ENCODE peak calls at places on chromosomes 1 and 21, in five cellular contexts. Y is dorsolateral prefrontal cortex, W is ovary, Z is psoas muscle, F is esophagus muscularis mucosa. L is an unnamed sample.

GRCh38 chr1:6917067-6917466 is 131.8 kb downstream of the CAMTA1 start:
- DNase-seq in Y (no peak), Z (no peak), F (no peak), W (no peak), L (no peak)

GRCh38 chr1:17207966-17208418 is 3.1 kb downstream of the PADI1 start:
- DNase-seq in Y (no peak), W (no peak), Z (no peak), F (no peak), L (no peak)

GRCh38 chr1:56803561-56804156 is 15.5 kb downstream of the FYB2 start:
- DNase-seq in Y (no peak), Z (no peak), F (no peak), W (no peak), L (no peak)

GRCh38 chr21:16243396-16243795 is 513.6 kb downstream of the USP25 start:
- DNase-seq in Z (no peak), W (no peak), Y (no peak), F (no peak), L (no peak)

GRCh38 chr1:156930483-156930882 is 10.1 kb downstream of the LRRC71 start:
- DNase-seq in Z (no peak), Y (no peak), W (no peak), F (no peak), L (no peak)

GRCh38 chr1:201044119-201044518 is 20.6 kb upstream of the KIF21B start:
- DNase-seq in F (no peak), W (no peak), Z (no peak), Y (no peak), L (no peak)

GRCh38 chr1:24009406-24009805 is 29.3 kb upstream of the SRSF10 start:
- DNase-seq in Z (no peak), Y (no peak), W (no peak), F (no peak), L (no peak)

GRCh38 chr1:234722904-234723588 is 113.1 kb upstream of the IRF2BP2 start:
- DNase-seq in W (peak), Z (peak), Y (peak), F (peak), L (peak)

GRCh38 chr1:226717256-226717909 is 21.7 kb downstream of the ITPKB start:
- DNase-seq in Y (no peak), W (no peak), F (no peak), Z (no peak), L (no peak)

GRCh38 chr21:36113647-36114428 is 21.0 kb upstream of the CBR3 start:
- DNase-seq in Y (no peak), W (no peak), F (no peak), Z (no peak), L (no peak)

GRCh38 chr21:25898671-25899070 is 163.9 kb downstream of the GABPA start:
- DNase-seq in W (no peak), F (no peak), Y (no peak), Z (no peak), L (no peak)

GRCh38 chr1:117753652-117754051 is 147.8 kb downstream of the TENT5C start:
- DNase-seq in W (no peak), Y (no peak), F (no peak), Z (no peak), L (no peak)

GRCh38 chr1:10730985-10731384 is 65.5 kb downstream of the CASZ1 start:
- DNase-seq in F (no peak), W (no peak), Z (no peak), Y (no peak), L (no peak)

GRCh38 chr1:78176448-78176847 is 130.7 kb downstream of the GIPC2 start:
- DNase-seq in W (no peak), F (no peak), Z (no peak), Y (no peak), L (no peak)
- H3K4me3 ChIP-seq in W (no peak), F (no peak), Z (no peak), Y (no peak), L (no peak)

DNA sequence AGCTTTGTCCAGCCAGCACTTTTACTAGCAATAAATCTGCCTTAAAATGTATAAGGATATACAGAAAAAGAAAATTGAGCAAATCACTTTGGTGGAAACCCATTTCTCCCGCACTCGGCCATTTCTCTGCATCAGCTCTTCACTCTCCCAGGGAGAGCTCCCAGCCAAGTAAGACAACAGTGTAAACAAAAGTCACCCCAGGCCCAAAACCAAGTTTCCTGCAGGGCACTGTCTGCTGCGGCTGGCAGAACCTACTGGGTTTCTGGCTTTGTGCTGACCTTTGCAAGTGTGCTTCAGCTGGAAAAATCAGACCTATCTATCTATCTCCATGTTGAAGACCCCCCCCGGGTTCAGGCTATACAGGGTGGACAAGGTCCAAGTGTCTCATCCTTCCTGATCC is 476.7 kb upstream of the CAMK1G start:
- DNase-seq in F (no peak), Z (no peak), W (no peak), Y (no peak), L (no peak)
- H3K27ac ChIP-seq in F (no peak), Z (no peak), W (no peak), Y (peak), L (no peak)

GRCh38 chr1:161723459-161724149 is 2.3 kb downstream of the FCRLB start:
- DNase-seq in F (no peak), W (no peak), Y (no peak), Z (no peak), L (no peak)

GRCh38 chr1:161726631-161727342 is 5.4 kb downstream of the FCRLB start:
- DNase-seq in F (peak), Z (peak), W (peak), Y (peak), L (peak)

GRCh38 chr1:161727343-161727924 is 6.1 kb downstream of the FCRLB start:
- DNase-seq in F (no peak), W (no peak), Z (no peak), Y (no peak), L (no peak)

GRCh38 chr1:161728376-161729226 is 7.3 kb downstream of the FCRLB start:
- DNase-seq in Z (no peak), W (no peak), F (no peak), Y (no peak), L (no peak)

DNA sequence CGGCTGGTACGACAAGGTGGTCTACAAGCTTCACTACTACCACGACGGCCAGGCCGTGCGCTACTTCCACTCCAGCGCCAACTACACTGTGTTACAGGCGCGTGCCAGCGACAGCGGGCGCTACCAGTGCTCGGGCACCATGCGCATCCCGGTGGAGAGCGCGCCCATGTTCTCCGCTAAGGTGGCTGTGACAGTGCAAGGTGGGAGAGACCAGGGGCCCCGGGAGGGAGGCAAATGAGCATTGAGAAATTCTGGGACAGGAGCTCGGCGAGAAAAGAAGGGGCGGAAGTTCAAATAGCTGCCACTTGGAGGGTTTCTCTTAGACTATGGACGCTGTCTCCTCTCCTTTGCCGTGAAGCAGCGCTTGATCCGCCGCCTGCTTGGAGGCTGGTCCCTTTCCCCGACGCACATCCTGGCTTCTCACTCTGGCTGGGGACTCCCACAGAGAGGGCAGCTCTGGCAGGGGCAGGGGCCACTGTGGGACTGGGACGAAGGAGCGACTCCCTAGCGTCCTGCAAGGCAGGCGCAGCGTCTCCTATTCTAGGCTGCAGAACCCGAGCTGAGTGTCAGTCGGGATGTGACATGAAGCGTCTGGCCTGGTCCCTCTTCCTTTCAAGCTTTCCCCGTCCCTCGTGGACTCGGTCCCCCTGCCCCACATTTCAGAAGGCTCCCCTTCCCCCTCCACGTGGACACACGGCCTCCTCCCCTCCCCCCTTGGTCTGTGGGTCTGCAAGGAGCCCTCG is 4.7 kb downstream of the FCRLB start:
- DNase-seq in F (no peak), Z (peak), Y (peak), W (peak), L (no peak)
- TF ChIP-seq CTCF in F (peak), Z (peak), Y (no peak), W (no peak), L (peak)

GRCh38 chr1:202711949-202712635 is 1.8 kb upstream of the SYT2 start:
- DNase-seq in W (no peak), Z (no peak), F (no peak), Y (no peak), L (no peak)

GRCh38 chr1:202708456-202709275 is 1.6 kb downstream of the SYT2 start:
- DNase-seq in W (no peak), F (no peak), Z (no peak), Y (no peak), L (no peak)

GRCh38 chr1:202706851-202707250 is 3.4 kb downstream of the SYT2 start:
- DNase-seq in F (no peak), Y (no peak), Z (no peak), W (no peak), L (no peak)

GRCh38 chr1:202710070-202711025 is at the start of gene SYT2:
- DNase-seq in Z (peak), F (no peak), Y (no peak), W (peak), L (no peak)

GRCh38 chr1:202709276-202710041 is 795 bp downstream of the SYT2 start:
- DNase-seq in W (peak), F (no peak), Y (no peak), Z (no peak), L (no peak)
- H3K4me3 ChIP-seq in W (peak), F (peak), Y (peak), Z (peak), L (peak)

GRCh38 chr1:154865442-154866256 is 4.4 kb downstream of the KCNN3 start:
- DNase-seq in Z (no peak), W (no peak), F (no peak), Y (no peak), L (no peak)
- H3K27ac ChIP-seq in Z (peak), W (no peak), F (no peak), Y (no peak), L (no peak)

GRCh38 chr1:214550339-214551051 is 907 bp downstream of the PTPN14 start:
- DNase-seq in Y (no peak), Z (no peak), F (peak), W (no peak), L (no peak)

GRCh38 chr1:214551436-214552173 is at the start of gene PTPN14:
- DNase-seq in F (peak), Y (peak), Z (peak), W (peak), L (peak)

GRCh38 chr1:214548988-214549387 is 2.4 kb downstream of the PTPN14 start:
- DNase-seq in F (peak), W (peak), Y (no peak), Z (peak), L (no peak)

GRCh38 chr1:214551052-214551435 is 358 bp downstream of the PTPN14 start:
- DNase-seq in Y (peak), F (peak), W (no peak), Z (peak), L (no peak)

GRCh38 chr1:214549604-214550338 is 1.6 kb downstream of the PTPN14 start:
- DNase-seq in Z (no peak), F (peak), W (no peak), Y (no peak), L (no peak)
- TF ChIP-seq CTCF in Z (peak), F (peak), W (no peak), Y (no peak), L (no peak)

DNA sequence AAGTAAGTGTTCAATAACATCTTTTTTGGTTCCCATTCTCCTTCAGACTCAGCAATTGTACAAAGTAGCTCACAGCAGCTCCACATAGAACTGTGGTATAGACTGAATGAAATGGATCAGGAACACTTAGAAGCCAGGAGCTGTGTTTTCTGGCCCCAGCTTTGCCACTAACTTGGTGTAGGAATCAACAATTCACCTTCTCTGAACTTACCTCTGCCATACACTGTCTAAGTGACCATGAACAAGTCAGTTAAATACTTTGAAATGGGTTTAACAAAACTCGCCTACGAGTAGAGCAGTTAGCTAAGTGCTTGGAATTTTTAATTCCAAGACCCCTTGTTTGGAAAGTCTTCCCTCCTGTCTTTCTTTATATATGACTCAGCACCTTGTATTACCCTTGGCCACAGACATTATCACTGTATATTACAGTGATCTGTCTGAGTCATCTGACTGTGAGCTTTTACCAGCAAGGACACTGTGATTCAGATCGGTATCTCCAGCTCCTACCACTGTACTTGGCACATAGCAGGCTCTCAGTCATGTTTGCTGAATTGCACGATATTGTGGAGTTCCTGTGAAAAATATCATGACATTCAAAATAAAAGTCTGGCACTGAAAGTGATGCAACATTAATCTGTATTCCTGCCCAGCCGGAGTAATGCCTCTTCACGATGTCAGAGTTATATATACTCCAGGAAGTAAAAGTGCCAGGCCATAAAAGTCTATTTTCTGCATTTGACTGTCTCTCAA is 101.7 kb upstream of the BEND5 start:
- DNase-seq in Z (no peak), F (no peak), Y (no peak), W (no peak), L (no peak)
- H3K4me3 ChIP-seq in Z (no peak), F (no peak), Y (no peak), W (no peak), L (no peak)

DNA sequence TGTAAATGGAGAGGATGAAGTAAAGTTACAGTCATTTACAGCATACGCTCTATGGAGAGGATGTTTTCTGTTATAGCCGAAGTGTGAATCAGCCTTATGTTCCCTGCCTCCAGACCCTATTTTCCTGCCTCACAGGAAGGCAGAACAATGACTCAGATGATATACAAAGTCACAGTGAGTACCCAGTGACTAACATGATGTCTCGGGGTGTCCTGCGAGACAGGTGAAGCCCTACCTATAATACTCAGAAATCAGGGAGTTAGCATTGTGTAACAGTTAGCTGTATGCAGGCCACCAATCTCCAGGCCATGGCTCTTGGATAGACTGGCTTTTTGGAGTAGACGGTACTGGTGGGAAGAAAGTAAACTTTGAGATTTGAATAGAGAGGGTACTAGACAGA is 55.6 kb upstream of the FBXO28 start:
- DNase-seq in Z (no peak), W (no peak), Y (no peak), F (peak), L (no peak)
- H3K27ac ChIP-seq in Z (no peak), W (no peak), Y (no peak), F (no peak), L (no peak)

GRCh38 chr1:82759035-82759434 is 958.3 kb downstream of the ADGRL2 start:
- DNase-seq in Y (no peak), Z (no peak), W (no peak), F (no peak), L (no peak)
- TF ChIP-seq CTCF in Y (no peak), Z (no peak), W (no peak), F (no peak), L (no peak)

GRCh38 chr1:32540589-32540988 is 1.4 kb downstream of the ZBTB8A start:
- DNase-seq in Y (no peak), Z (no peak), W (no peak), F (no peak), L (no peak)
- H3K4me3 ChIP-seq in Y (no peak), Z (peak), W (peak), F (peak), L (peak)